ENCODE peak calls at places on chromosomes 3 and 15, in ten cellular contexts. J is colonic mucosa; N is Caco-2; A is CD8-positive, alpha-beta T cell; K is neuronal stem cell; Q is effector memory CD4-positive, alpha-beta T cell; B is IMR-90; Z is left ventricle myocardium inferior; C is H7; G is tibial nerve. W is an unnamed sample.

GRCh38 chr15:98953950-98954349 is 53.6 kb downstream of the PGPEP1L start:
- DNase-seq in Q (no peak), C (no peak), G (no peak), K (no peak), A (no peak), B (no peak), Z (no peak), N (no peak), J (no peak), W (no peak)

GRCh38 chr3:27105904-27106303 is 263.3 kb downstream of the NEK10 start:
- DNase-seq in J (no peak), Z (no peak), G (no peak), B (no peak), A (no peak), C (peak; percentile 6), K (no peak), N (peak; percentile 30), Q (no peak), W (no peak)

GRCh38 chr3:79040701-79041100 is 727.1 kb downstream of the ROBO1 start:
- DNase-seq in C (no peak), A (no peak), B (peak; percentile 91), K (no peak), J (no peak), Q (no peak), G (no peak), N (no peak), Z (no peak), W (no peak)

GRCh38 chr3:106457278-106458210 is 588.7 kb upstream of the CBLB start:
- DNase-seq in N (no peak), Z (peak; percentile 29), A (no peak), B (peak; percentile 90), Q (no peak), K (no peak), G (peak; percentile 48), J (no peak), C (no peak), W (peak; percentile 42)

GRCh38 chr3:71101581-71101980 is 481.9 kb downstream of the FOXP1 start:
- DNase-seq in N (no peak), K (no peak), C (no peak), B (peak; percentile 47), G (no peak), Q (no peak), Z (no peak), A (no peak), J (no peak), W (no peak)

GRCh38 chr3:52022323-52023100 is 26.8 kb upstream of the RPL29 start:
- DNase-seq in G (no peak), A (no peak), J (no peak), C (peak; percentile 87), Z (peak; percentile 69), N (no peak), B (peak; percentile 38), K (no peak), Q (no peak), W (no peak)

GRCh38 chr3:131973731-131974130 is 61.1 kb downstream of the CPNE4 start:
- DNase-seq in J (no peak), A (no peak), N (no peak), B (no peak), C (peak; percentile 28), Q (no peak), Z (no peak), K (peak; percentile 54), G (no peak), W (no peak)

GRCh38 chr3:16538505-16538904 is 25.0 kb upstream of the RFTN1 start:
- DNase-seq in C (no peak), J (no peak), Z (no peak), K (no peak), Q (no peak), G (no peak), B (no peak), A (no peak), N (no peak), W (no peak)

GRCh38 chr3:143063018-143063417 is 56.6 kb upstream of the CHST2 start:
- DNase-seq in Q (no peak), C (no peak), G (no peak), J (no peak), N (no peak), B (peak; percentile 68), A (no peak), K (no peak), Z (no peak), W (no peak)

GRCh38 chr3:127135241-127136023 is 57.5 kb upstream of the PRR23E start:
- DNase-seq in Z (peak; percentile 51), N (no peak), Q (no peak), G (no peak), J (no peak), K (no peak), A (no peak), C (peak; percentile 79), B (peak; percentile 6), W (no peak)

GRCh38 chr15:65377105-65377975 is 462 bp downstream of the IGDCC3 start:
- DNase-seq in Q (no peak), K (no peak), C (peak; percentile 92), Z (no peak), A (no peak), B (no peak), N (no peak), J (no peak), G (no peak), W (no peak)

GRCh38 chr3:69425249-69425648 is 39.4 kb upstream of the FRMD4B start:
- DNase-seq in N (no peak), Z (no peak), J (peak; percentile 32), Q (no peak), C (peak; percentile 7), G (peak; percentile 20), K (no peak), B (peak; percentile 7), A (no peak), W (peak; percentile 26)

GRCh38 chr15:70062321-70062956 is 35.3 kb downstream of the TLE3 start:
- DNase-seq in K (no peak), A (no peak), C (no peak), Z (peak; percentile 80), J (peak; percentile 83), G (peak; percentile 61), Q (no peak), N (peak; percentile 14), B (peak; percentile 90), W (no peak)

GRCh38 chr15:67784057-67784781 is 41.1 kb upstream of the SKOR1 start:
- DNase-seq in G (no peak), K (no peak), Z (no peak), C (no peak), B (no peak), J (no peak), A (no peak), N (no peak), Q (no peak), W (peak; percentile 97)

GRCh38 chr3:128469128-128469527 is 2.4 kb upstream of the DNAJB8 start:
- DNase-seq in G (no peak), K (no peak), N (no peak), J (no peak), Z (no peak), B (no peak), Q (no peak), C (no peak), A (no peak), W (no peak)

GRCh38 chr3:128469584-128469983 is 2.9 kb upstream of the DNAJB8 start:
- DNase-seq in C (no peak), G (no peak), K (no peak), B (no peak), Z (no peak), N (no peak), J (no peak), A (no peak), Q (no peak), W (no peak)

GRCh38 chr3:128470134-128470915 is 3.6 kb upstream of the DNAJB8 start:
- DNase-seq in J (no peak), Q (no peak), C (no peak), K (no peak), G (no peak), Z (no peak), N (no peak), B (no peak), A (no peak), W (no peak)

GRCh38 chr3:128466840-128467541 is at the start of gene DNAJB8:
- DNase-seq in Q (no peak), N (no peak), C (no peak), G (no peak), Z (no peak), A (no peak), J (no peak), B (no peak), K (no peak), W (no peak)

GRCh38 chr3:128468285-128468790 is 1.6 kb upstream of the DNAJB8 start:
- DNase-seq in N (no peak), G (no peak), C (peak; percentile 57), A (no peak), K (no peak), J (no peak), Q (no peak), Z (no peak), B (no peak), W (no peak)
- H3K27me3 ChIP-seq in N (no peaks in the 10 kb centered on the region), G (no peaks in the 10 kb centered on the region), C (peaks cover 44% of the 10 kb centered on the region), A (no peaks in the 10 kb centered on the region), K (peaks cover 88% of the 10 kb centered on the region), J (no peaks in the 10 kb centered on the region), Q (no peaks in the 10 kb centered on the region), Z (peaks cover 72% of the 10 kb centered on the region), B (peaks cover 86% of the 10 kb centered on the region), W (no peaks in the 10 kb centered on the region)

GRCh38 chr15:90044191-90044590 is 43.1 kb downstream of the ZNF710 start:
- DNase-seq in G (no peak), J (no peak), B (no peak), K (no peak), A (no peak), N (no peak), Q (no peak), Z (no peak), C (no peak), W (no peak)
- H3K27me3 ChIP-seq in G (no peaks in the 10 kb centered on the region), J (no peaks in the 10 kb centered on the region), B (no peaks in the 10 kb centered on the region), K (no peaks in the 10 kb centered on the region), A (no peaks in the 10 kb centered on the region), N (no peaks in the 10 kb centered on the region), Q (no peaks in the 10 kb centered on the region), Z (no peaks in the 10 kb centered on the region), C (no peaks in the 10 kb centered on the region), W (no peaks in the 10 kb centered on the region)

DNA sequence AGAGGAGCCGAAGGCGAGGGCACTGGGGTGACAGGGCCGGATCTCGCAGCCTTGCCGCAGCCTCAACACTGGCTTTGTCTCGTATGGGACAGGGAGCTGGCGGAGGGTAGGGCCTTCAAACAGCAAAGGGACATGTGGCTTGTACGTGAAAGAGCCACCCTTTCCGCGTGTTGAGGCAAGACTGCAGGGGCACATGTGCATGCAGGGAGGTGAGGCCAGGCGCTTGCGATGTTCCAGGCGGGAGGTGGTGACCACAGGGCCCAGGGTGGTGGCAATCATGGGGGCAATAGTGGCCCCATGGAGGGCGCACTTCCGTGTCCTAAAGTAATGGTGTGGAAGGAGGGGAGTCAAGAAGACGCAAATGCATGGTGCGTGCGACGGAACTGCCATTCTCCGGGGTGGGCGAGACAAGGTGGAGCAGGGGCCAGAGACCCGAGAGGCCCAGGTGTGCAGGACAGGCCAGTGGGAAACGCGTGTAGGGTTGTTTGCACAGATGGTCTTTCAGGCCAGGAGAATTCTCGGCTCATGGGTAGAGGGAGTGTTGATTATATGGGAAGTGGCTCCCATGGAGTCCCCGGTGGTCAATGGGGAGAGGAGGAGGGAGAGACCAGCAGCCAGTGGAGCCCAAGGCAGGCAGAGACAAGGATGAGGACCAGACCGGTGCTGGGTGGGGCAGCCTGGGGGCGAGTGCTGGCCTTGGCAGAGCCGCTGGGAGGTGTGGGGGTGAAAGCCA is 45.8 kb upstream of the PCSK6 start:
- DNase-seq in N (no peak), A (no peak), C (peak; percentile 43), K (no peak), Z (no peak), Q (no peak), J (peak; percentile 13), B (no peak), G (no peak), W (no peak)
- H3K27me3 ChIP-seq in N (no peaks in the 10 kb centered on the region), A (no peaks in the 10 kb centered on the region), C (no peaks in the 10 kb centered on the region), K (no peaks in the 10 kb centered on the region), Z (peaks cover 7% of the 10 kb centered on the region), Q (no peaks in the 10 kb centered on the region), J (no peaks in the 10 kb centered on the region), B (peaks cover 21% of the 10 kb centered on the region), G (no peaks in the 10 kb centered on the region), W (no peaks in the 10 kb centered on the region)

GRCh38 chr3:38652934-38653333 is 3.4 kb upstream of the SCN5A start:
- DNase-seq in Z (no peak), B (no peak), Q (no peak), A (no peak), N (no peak), K (no peak), C (no peak), J (no peak), G (no peak), W (no peak)
- H3K27me3 ChIP-seq in Z (peaks cover 68% of the 10 kb centered on the region), B (peaks cover 24% of the 10 kb centered on the region), Q (peaks cover 20% of the 10 kb centered on the region), A (peaks cover 7% of the 10 kb centered on the region), N (no peaks in the 10 kb centered on the region), K (peaks cover 47% of the 10 kb centered on the region), C (peaks cover 32% of the 10 kb centered on the region), J (peaks cover 12% of the 10 kb centered on the region), G (no peaks in the 10 kb centered on the region), W (peaks cover 20% of the 10 kb centered on the region)

W was measured in HL-60.